ENCODE peak calls at places on chromosomes 12 and 14, in ten cellular contexts. A is uterus, X is coronary artery, E is epithelial cell of esophagus, H is RWPE1, C is Caco-2, M is kidney epithelial cell, I is fibroblast of mammary gland, W is natural killer cell, B is body of pancreas. O is an unnamed sample.

GRCh38 chr12:76810690-76811434 is 46.9 kb downstream of the ZDHHC17 start:
- DNase-seq in A (no peak), X (no peak), E (no peak), H (no peak), C (no peak), M (no peak), I (no peak), W (no peak), B (no peak), O (no peak)

GRCh38 chr12:20963303-20963702 is 152.8 kb downstream of the SLCO1B3 start:
- DNase-seq in A (no peak), X (no peak), E (no peak), H (no peak), C (no peak), M (no peak), I (no peak), W (no peak), B (no peak), O (no peak)

GRCh38 chr12:59375633-59376032 is 220.2 kb upstream of the SLC16A7 start:
- DNase-seq in A (no peak), X (no peak), E (no peak), H (no peak), C (no peak), M (no peak), I (peak; percentile 27), W (no peak), B (no peak), O (no peak)

GRCh38 chr12:32478166-32478565 is 78.8 kb downstream of the FGD4 start:
- DNase-seq in A (no peak), X (no peak), E (no peak), H (no peak), C (no peak), M (no peak), I (no peak), W (no peak), B (no peak), O (no peak)

GRCh38 chr12:12349711-12350665 is at the start of gene MANSC1:
- DNase-seq in A (peak; percentile 64), X (peak; percentile 77), E (peak; percentile 58), H (no peak), C (peak; percentile 83), M (no peak), I (peak; percentile 20), W (peak; percentile 39), B (peak; percentile 84), O (no peak)

GRCh38 chr14:73744874-73745529 is 30.8 kb upstream of the PNMA1 start:
- DNase-seq in A (no peak), X (no peak), E (peak; percentile 90), H (peak; percentile 73), C (no peak), M (no peak), I (no peak), W (no peak), B (no peak), O (no peak)

GRCh38 chr12:109744991-109745942 is 31.6 kb downstream of the FAM222A start:
- DNase-seq in A (no peak), X (no peak), E (peak; percentile 24), H (no peak), C (no peak), M (no peak), I (no peak), W (no peak), B (peak; percentile 75), O (no peak)

GRCh38 chr12:113240395-113240794 is 19.1 kb downstream of the TPCN1 start:
- DNase-seq in A (no peak), X (no peak), E (no peak), H (no peak), C (no peak), M (no peak), I (no peak), W (no peak), B (no peak), O (no peak)

GRCh38 chr12:94616217-94616729 is 34.1 kb downstream of the TMCC3 start:
- DNase-seq in A (no peak), X (no peak), E (peak; percentile 90), H (no peak), C (peak; percentile 46), M (no peak), I (no peak), W (no peak), B (no peak), O (no peak)

GRCh38 chr14:36647417-36647826 is 14.2 kb upstream of the PAX9 start:
- DNase-seq in A (no peak), X (no peak), E (no peak), H (no peak), C (no peak), M (no peak), I (no peak), W (no peak), B (no peak), O (no peak)

GRCh38 chr14:32203928-32204357 is 874 bp upstream of the RNU6-8 start:
- DNase-seq in A (no peak), X (no peak), E (no peak), H (no peak), C (no peak), M (no peak), I (no peak), W (no peak), B (peak; percentile 38), O (no peak)

GRCh38 chr12:78863482-78864427 is 819 bp upstream of the SYT1 start:
- DNase-seq in A (peak; percentile 66), X (no peak), E (peak; percentile 80), H (peak; percentile 71), C (peak; percentile 27), M (no peak), I (peak; percentile 46), W (no peak), B (peak; percentile 60), O (peak; percentile 35)

GRCh38 chr14:81245771-81246170 is 25.0 kb upstream of the GTF2A1 start:
- DNase-seq in A (no peak), X (no peak), E (no peak), H (no peak), C (no peak), M (no peak), I (no peak), W (no peak), B (no peak), O (no peak)

GRCh38 chr12:41250748-41251147 is 62.6 kb downstream of the PDZRN4 start:
- DNase-seq in A (no peak), X (no peak), E (peak; percentile 70), H (no peak), C (no peak), M (no peak), I (peak; percentile 25), W (no peak), B (no peak), O (no peak)

GRCh38 chr12:93886533-93887511 is 209.6 kb downstream of the CRADD start:
- DNase-seq in A (no peak), X (no peak), E (no peak), H (no peak), C (peak; percentile 30), M (no peak), I (peak; percentile 80), W (no peak), B (no peak), O (peak; percentile 90)

GRCh38 chr12:56792678-56793077 is 29.6 kb downstream of the HSD17B6 start:
- DNase-seq in A (no peak), X (no peak), E (no peak), H (no peak), C (no peak), M (no peak), I (no peak), W (no peak), B (no peak), O (no peak)
- TF ChIP-seq CTCF in A (no peak), X (no peak), E (no peak), H (no peak), C (no peak), M (no peak), I (no peak), W (no peak), B (no peak), O (no peak)

GRCh38 chr12:116058574-116058973 is 218.9 kb downstream of the MED13L start:
- DNase-seq in A (no peak), X (no peak), E (no peak), H (no peak), C (no peak), M (no peak), I (no peak), W (no peak), B (no peak), O (no peak)

GRCh38 chr12:116059901-116060300 is 217.6 kb downstream of the MED13L start:
- DNase-seq in A (no peak), X (no peak), E (no peak), H (no peak), C (peak; percentile 16), M (no peak), I (no peak), W (no peak), B (no peak), O (no peak)

GRCh38 chr12:116062698-116063097 is 214.8 kb downstream of the MED13L start:
- DNase-seq in A (no peak), X (no peak), E (no peak), H (no peak), C (no peak), M (no peak), I (no peak), W (no peak), B (no peak), O (no peak)

GRCh38 chr12:116057356-116057755 is 220.1 kb downstream of the MED13L start:
- DNase-seq in A (no peak), X (no peak), E (no peak), H (no peak), C (no peak), M (no peak), I (no peak), W (no peak), B (no peak), O (no peak)

DNA sequence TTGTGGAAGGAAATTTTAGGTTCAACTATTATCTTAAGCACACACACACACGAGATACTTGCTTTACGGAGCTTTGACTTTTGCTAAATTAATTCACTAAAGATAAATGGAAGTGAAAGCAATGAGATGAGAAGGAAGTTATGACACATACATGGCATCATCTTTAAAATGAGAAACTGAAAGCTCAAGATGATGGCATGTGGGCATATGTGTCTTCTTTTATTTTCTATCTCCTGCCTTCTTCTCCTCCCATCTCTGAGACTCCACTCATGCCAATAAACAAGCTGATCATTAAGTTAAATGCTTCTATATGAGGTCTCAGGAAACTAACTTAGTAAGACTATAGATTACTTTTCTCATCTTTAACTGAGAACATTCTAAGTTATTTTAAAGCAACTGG is 216.7 kb downstream of the MED13L start:
- DNase-seq in A (no peak), X (no peak), E (peak; percentile 20), H (no peak), C (no peak), M (no peak), I (peak; percentile 40), W (no peak), B (no peak), O (no peak)
- TF ChIP-seq CTCF in A (no peak), X (no peak), E (no peak), H (no peak), C (no peak), M (no peak), I (no peak), W (no peak), B (no peak), O (no peak)

GRCh38 chr12:3313066-3313465 is 177.9 kb upstream of the PRMT8 start:
- DNase-seq in A (no peak), X (no peak), E (peak; percentile 84), H (peak; percentile 53), C (no peak), M (no peak), I (peak; percentile 89), W (no peak), B (no peak), O (peak; percentile 85)
- TF ChIP-seq CTCF in A (no peak), X (no peak), E (no peak), H (no peak), C (no peak), M (no peak), I (no peak), W (no peak), B (no peak), O (no peak)

GRCh38 chr12:64403708-64404469 is at the start of gene XPOT:
- DNase-seq in A (peak; percentile 95), X (peak; percentile 97), E (peak; percentile 99), H (peak; percentile 96), C (peak; percentile 96), M (peak; percentile 90), I (peak; percentile 97), W (peak; percentile 87), B (peak; percentile 95), O (peak; percentile 96)
- TF ChIP-seq CTCF in A (peak; percentile 5), X (no peak), E (no peak), H (no peak), C (no peak), M (no peak), I (no peak), W (no peak), B (no peak), O (no peak)